ENCODE peak calls at places on chromosomes 1 and 21, in five cellular contexts. T is lung, C is dorsolateral prefrontal cortex, A is spleen, Y is cerebellar cortex. M is an unnamed sample.

GRCh38 chr21:32055305-32055704 is 182.5 kb downstream of the HUNK start:
- DNase-seq in T (no peak), C (no peak), A (no peak), Y (no peak), M (no peak)

GRCh38 chr1:155120253-155120652 is 7.4 kb upstream of the EFNA1 start:
- DNase-seq in T (no peak), C (no peak), A (no peak), Y (no peak), M (peak; percentile 54)

GRCh38 chr1:232786845-232787455 is 18.3 kb upstream of the MAP10 start:
- DNase-seq in T (no peak), C (no peak), A (no peak), Y (no peak), M (no peak)

GRCh38 chr1:15343729-15344128 is 66.0 kb upstream of the EFHD2 start:
- DNase-seq in T (no peak), C (no peak), A (no peak), Y (no peak), M (peak; percentile 85)

GRCh38 chr1:47533176-47534039 is 95.6 kb downstream of the FOXD2 start:
- DNase-seq in T (no peak), C (no peak), A (no peak), Y (no peak), M (peak; percentile 25)

GRCh38 chr1:155178441-155179106 is 4.9 kb downstream of the TRIM46 start:
- DNase-seq in T (no peak), C (peak; percentile 29), A (peak; percentile 70), Y (no peak), M (no peak)

GRCh38 chr1:173870252-173871075 is 2.3 kb downstream of the ZBTB37 start:
- DNase-seq in T (no peak), C (no peak), A (peak; percentile 83), Y (no peak), M (no peak)

GRCh38 chr1:227532019-227532619 is 31.2 kb upstream of the ZNF678 start:
- DNase-seq in T (no peak), C (no peak), A (no peak), Y (no peak), M (no peak)

GRCh38 chr1:115275216-115275615 is 62.8 kb downstream of the NGF start:
- DNase-seq in T (no peak), C (no peak), A (no peak), Y (peak; percentile 4), M (no peak)

M was measured in prostate gland.